ENCODE peak calls at places on chromosomes 5 and 9, in four cellular contexts. One of them, this sample, is unnamed.

GRCh38 chr9:26809795-26810194 is 82.8 kb downstream of the CAAP1 start:
- DNase-seq in IMR-90: peak; percentile 58
- DNase-seq in GM12878: no peak
- DNase-seq in K562: no peak
- DNase-seq in this sample: peak; percentile 42

GRCh38 chr5:107578051-107578635 is 92.6 kb downstream of the EFNA5 start:
- DNase-seq in IMR-90: no peak
- DNase-seq in GM12878: no peak
- DNase-seq in K562: no peak
- DNase-seq in this sample: no peak

GRCh38 chr5:28967848-28968247 is 1929.5 kb upstream of the CDH9 start:
- DNase-seq in IMR-90: no peak
- DNase-seq in GM12878: no peak
- DNase-seq in K562: no peak
- DNase-seq in this sample: no peak

GRCh38 chr9:37445832-37446231 is 19.4 kb downstream of the ZBTB5 start:
- DNase-seq in IMR-90: no peak
- DNase-seq in GM12878: no peak
- DNase-seq in K562: no peak
- DNase-seq in this sample: no peak

GRCh38 chr9:128120061-128120740 is 7.3 kb downstream of the PTGES2 start:
- DNase-seq in IMR-90: no peak
- DNase-seq in GM12878: no peak
- DNase-seq in K562: no peak
- DNase-seq in this sample: no peak

GRCh38 chr9:136556166-136556565 is 10.3 kb upstream of the NOTCH1 start:
- DNase-seq in IMR-90: no peak
- DNase-seq in GM12878: no peak
- DNase-seq in K562: no peak
- DNase-seq in this sample: no peak

GRCh38 chr9:36871606-36872005 is 162.5 kb downstream of the PAX5 start:
- DNase-seq in IMR-90: no peak
- DNase-seq in GM12878: no peak
- DNase-seq in K562: no peak
- DNase-seq in this sample: no peak

GRCh38 chr9:127567119-127567897 is 44.8 kb upstream of the STXBP1 start:
- DNase-seq in IMR-90: peak; percentile 44
- DNase-seq in GM12878: no peak
- DNase-seq in K562: peak; percentile 73
- DNase-seq in this sample: no peak

GRCh38 chr9:136268318-136268717 is 22.7 kb upstream of the QSOX2 start:
- DNase-seq in IMR-90: no peak
- DNase-seq in GM12878: no peak
- DNase-seq in K562: peak; percentile 50
- DNase-seq in this sample: no peak

GRCh38 chr9:136975624-136976023 is 1.7 kb upstream of the PTGDS start:
- DNase-seq in IMR-90: no peak
- DNase-seq in GM12878: no peak
- DNase-seq in K562: peak; percentile 62
- DNase-seq in this sample: no peak

GRCh38 chr5:116038817-116039216 is 6.5 kb downstream of the ARL14EPL start:
- DNase-seq in IMR-90: no peak
- DNase-seq in GM12878: no peak
- DNase-seq in K562: no peak
- DNase-seq in this sample: no peak

GRCh38 chr5:116032991-116033390 is 719 bp downstream of the ARL14EPL start:
- DNase-seq in IMR-90: no peak
- DNase-seq in GM12878: no peak
- DNase-seq in K562: no peak
- DNase-seq in this sample: no peak

GRCh38 chr5:116042375-116042774 is 10.1 kb downstream of the ARL14EPL start:
- DNase-seq in IMR-90: no peak
- DNase-seq in GM12878: no peak
- DNase-seq in K562: no peak
- DNase-seq in this sample: no peak

GRCh38 chr5:116035123-116035522 is 2.9 kb downstream of the ARL14EPL start:
- DNase-seq in IMR-90: no peak
- DNase-seq in GM12878: no peak
- DNase-seq in K562: no peak
- DNase-seq in this sample: no peak

GRCh38 chr5:116037236-116037822 is 5.1 kb downstream of the ARL14EPL start:
- DNase-seq in IMR-90: no peak
- DNase-seq in GM12878: no peak
- DNase-seq in K562: no peak
- DNase-seq in this sample: no peak
- TF ChIP-seq ELK1 in IMR-90: no peak
- TF ChIP-seq ELK1 in GM12878: no peak
- TF ChIP-seq ELK1 in K562: no peak
- TF ChIP-seq ELK1 in this sample: no peak

GRCh38 chr5:76197726-76198125 is 114.5 kb downstream of the SV2C start:
- DNase-seq in IMR-90: no peak
- DNase-seq in GM12878: no peak
- DNase-seq in K562: no peak
- DNase-seq in this sample: no peak
- TF ChIP-seq ELK1 in IMR-90: no peak
- TF ChIP-seq ELK1 in GM12878: no peak
- TF ChIP-seq ELK1 in K562: no peak
- TF ChIP-seq ELK1 in this sample: no peak

GRCh38 chr5:67149933-67150523 is 46.6 kb downstream of the CD180 start:
- DNase-seq in IMR-90: peak; percentile 48
- DNase-seq in GM12878: no peak
- DNase-seq in K562: peak; percentile 9
- DNase-seq in this sample: no peak

GRCh38 chr5:67146574-67146973 is 50.0 kb downstream of the CD180 start:
- DNase-seq in IMR-90: peak; percentile 47
- DNase-seq in GM12878: no peak
- DNase-seq in K562: no peak
- DNase-seq in this sample: no peak

GRCh38 chr5:67147768-67148167 is 48.8 kb downstream of the CD180 start:
- DNase-seq in IMR-90: peak; percentile 77
- DNase-seq in GM12878: no peak
- DNase-seq in K562: no peak
- DNase-seq in this sample: no peak

GRCh38 chr5:67146981-67147380 is 49.6 kb downstream of the CD180 start:
- DNase-seq in IMR-90: no peak
- DNase-seq in GM12878: no peak
- DNase-seq in K562: no peak
- DNase-seq in this sample: no peak

DNA sequence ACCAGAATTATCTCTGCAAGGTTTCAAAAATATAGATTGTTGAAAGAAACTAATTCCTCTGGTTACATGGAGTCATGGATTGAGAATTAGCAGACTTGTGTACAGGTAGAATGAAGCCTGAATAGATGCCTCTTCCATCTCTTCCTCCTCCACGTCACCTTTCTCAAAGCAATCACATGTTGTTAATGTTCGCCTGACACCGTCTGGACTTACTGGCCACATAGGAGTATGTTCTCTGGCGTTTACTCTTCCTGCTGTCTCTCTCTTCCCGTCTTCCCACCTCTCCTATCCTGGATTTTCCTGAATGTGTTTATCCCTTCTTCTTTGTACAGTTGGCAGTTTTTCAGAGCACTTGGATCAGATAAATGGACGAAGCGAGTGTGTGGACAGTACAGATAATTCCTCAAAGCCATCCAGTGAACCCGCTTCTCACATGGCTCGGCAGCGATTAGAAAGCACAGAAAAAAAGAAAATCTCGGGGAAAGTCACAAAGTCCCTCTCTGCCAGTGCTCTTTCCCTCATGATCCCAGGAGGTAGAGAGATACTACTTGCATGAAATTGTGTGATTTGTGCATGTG is 47.5 kb downstream of the CD180 start:
- DNase-seq in IMR-90: no peak
- DNase-seq in GM12878: no peak
- DNase-seq in K562: peak; percentile 32
- DNase-seq in this sample: no peak
- TF ChIP-seq ELK1 in IMR-90: no peak
- TF ChIP-seq ELK1 in GM12878: no peak
- TF ChIP-seq ELK1 in K562: no peak
- TF ChIP-seq ELK1 in this sample: no peak

DNA sequence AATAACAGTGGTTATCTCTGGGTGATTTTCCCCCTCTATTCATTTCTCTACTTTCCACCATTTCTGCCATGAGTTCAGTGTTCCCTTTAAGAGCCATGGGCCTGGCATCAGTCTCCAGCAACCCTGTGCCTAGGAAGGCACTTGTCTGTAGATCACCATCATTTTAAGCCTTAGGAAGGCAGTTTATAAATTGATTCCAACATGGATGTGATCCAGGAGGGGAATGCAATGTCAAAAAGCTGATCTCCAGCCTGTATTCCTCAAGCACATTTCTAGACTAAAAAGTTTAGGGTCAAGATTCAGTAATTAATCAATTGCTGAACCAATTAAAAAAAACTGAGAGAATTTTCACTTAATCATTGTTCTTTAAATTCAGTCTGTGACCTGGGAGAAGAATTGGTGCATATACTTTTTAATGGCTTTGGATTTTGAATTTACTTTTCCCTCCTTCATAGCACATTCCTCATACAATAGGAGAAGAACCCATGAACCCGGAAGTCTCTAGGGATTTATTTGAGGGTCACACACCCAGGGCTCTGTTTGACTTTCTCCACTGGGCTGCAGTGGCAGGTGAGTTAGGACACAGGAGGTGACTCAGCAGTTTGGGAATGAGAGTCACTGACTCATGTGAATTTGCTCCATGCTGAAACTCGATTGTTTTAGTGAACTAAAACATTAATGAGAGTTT is 6.1 kb upstream of the ERMP1 start:
- DNase-seq in IMR-90: peak; percentile 64
- DNase-seq in GM12878: no peak
- DNase-seq in K562: peak; percentile 89
- DNase-seq in this sample: peak; percentile 96
- TF ChIP-seq ELK1 in IMR-90: no peak
- TF ChIP-seq ELK1 in GM12878: no peak
- TF ChIP-seq ELK1 in K562: no peak
- TF ChIP-seq ELK1 in this sample: no peak

GRCh38 chr5:68770566-68770965 is 323.2 kb upstream of the SLC30A5 start:
- DNase-seq in IMR-90: no peak
- DNase-seq in GM12878: no peak
- DNase-seq in K562: no peak
- DNase-seq in this sample: no peak
- TF ChIP-seq ELK1 in IMR-90: no peak
- TF ChIP-seq ELK1 in GM12878: no peak
- TF ChIP-seq ELK1 in K562: no peak
- TF ChIP-seq ELK1 in this sample: no peak

DNA sequence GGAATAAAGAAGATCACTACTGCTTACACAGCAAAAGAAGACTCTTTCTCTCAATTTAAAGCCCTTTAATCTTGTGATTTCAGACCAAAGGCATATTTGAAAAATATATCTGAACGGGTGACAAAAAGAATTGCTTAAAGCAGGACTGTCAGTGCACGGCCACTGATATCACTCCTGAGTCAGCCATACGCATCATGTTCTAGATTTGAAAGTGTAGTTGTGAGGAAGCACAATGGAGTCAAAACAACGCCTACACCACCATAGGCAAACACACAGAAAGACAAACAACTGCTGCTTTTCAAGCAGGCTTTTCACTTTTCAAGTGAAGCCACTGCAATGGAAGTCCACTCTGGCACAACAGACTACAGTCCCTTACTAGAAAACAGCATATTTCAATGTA is 141.7 kb downstream of the AUH start:
- DNase-seq in IMR-90: no peak
- DNase-seq in GM12878: no peak
- DNase-seq in K562: no peak
- DNase-seq in this sample: no peak
- TF ChIP-seq ELK1 in IMR-90: no peak
- TF ChIP-seq ELK1 in GM12878: no peak
- TF ChIP-seq ELK1 in K562: no peak
- TF ChIP-seq ELK1 in this sample: no peak

GRCh38 chr5:139403418-139403786 is 487 bp downstream of the SPATA24 start:
- DNase-seq in IMR-90: no peak
- DNase-seq in GM12878: no peak
- DNase-seq in K562: no peak
- DNase-seq in this sample: no peak

GRCh38 chr5:139404484-139404840 is 573 bp upstream of the SPATA24 start:
- DNase-seq in IMR-90: no peak
- DNase-seq in GM12878: no peak
- DNase-seq in K562: no peak
- DNase-seq in this sample: no peak

GRCh38 chr5:139403787-139404483 is at the start of gene SPATA24:
- DNase-seq in IMR-90: peak; percentile 96
- DNase-seq in GM12878: peak; percentile 95
- DNase-seq in K562: peak; percentile 98
- DNase-seq in this sample: peak; percentile 97

GRCh38 chr5:139401546-139401945 is 2.3 kb downstream of the SPATA24 start:
- DNase-seq in IMR-90: no peak
- DNase-seq in GM12878: no peak
- DNase-seq in K562: peak; percentile 33
- DNase-seq in this sample: no peak

GRCh38 chr5:139402561-139403158 is 1.2 kb downstream of the SPATA24 start:
- DNase-seq in IMR-90: no peak
- DNase-seq in GM12878: no peak
- DNase-seq in K562: peak; percentile 70
- DNase-seq in this sample: peak; percentile 63
- TF ChIP-seq ELK1 in IMR-90: no peak
- TF ChIP-seq ELK1 in GM12878: no peak
- TF ChIP-seq ELK1 in K562: no peak
- TF ChIP-seq ELK1 in this sample: no peak

This sample was measured in A549.